ENCODE peak calls at places on chromosomes 3 and 15, in nine cellular contexts. C is IMR-90, S is colonic mucosa, E is brain microvascular endothelial cell, U is dorsolateral prefrontal cortex, A is left ventricle myocardium inferior, Y is upper lobe of right lung, H is coronary artery, R is ovary. X is an unnamed sample.

GRCh38 chr15:65132841-65133549 is 613 bp downstream of the PDCD7 start:
- DNase-seq in C (peak), S (peak), E (peak), U (peak), A (peak), Y (peak), H (no peak), R (no peak), X (peak)

GRCh38 chr15:55916666-55917409 is 76.6 kb downstream of the NEDD4 start:
- DNase-seq in C (peak), S (no peak), E (peak), U (no peak), A (no peak), Y (no peak), H (no peak), R (no peak), X (no peak)

GRCh38 chr3:20837676-20838302 is 651.8 kb upstream of the SGO1 start:
- DNase-seq in C (no peak), S (no peak), E (no peak), U (peak), A (no peak), Y (no peak), H (no peak), R (no peak), X (no peak)

GRCh38 chr3:14768182-14768790 is 50.5 kb upstream of the FGD5 start:
- DNase-seq in C (no peak), S (no peak), E (no peak), U (no peak), A (no peak), Y (no peak), H (no peak), R (no peak), X (no peak)

GRCh38 chr3:25910997-25911396 is 121.1 kb downstream of the OXSM start:
- DNase-seq in C (peak), S (peak), E (peak), U (no peak), A (no peak), Y (peak), H (no peak), R (no peak), X (peak)

GRCh38 chr3:30349507-30349906 is 256.9 kb upstream of the TGFBR2 start:
- DNase-seq in C (no peak), S (no peak), E (no peak), U (no peak), A (no peak), Y (no peak), H (no peak), R (no peak), X (no peak)

GRCh38 chr15:52340093-52340492 is 44.5 kb upstream of the MYO5C start:
- DNase-seq in C (no peak), S (no peak), E (no peak), U (no peak), A (no peak), Y (no peak), H (no peak), R (no peak), X (no peak)

GRCh38 chr3:138479355-138479964 is 45.0 kb downstream of the ESYT3 start:
- DNase-seq in C (peak), S (peak), E (peak), U (no peak), A (no peak), Y (no peak), H (no peak), R (no peak), X (peak)

GRCh38 chr3:96813134-96813819 is 1.1 kb upstream of the EPHA6 start:
- DNase-seq in C (peak), S (peak), E (peak), U (peak), A (peak), Y (peak), H (no peak), R (peak), X (peak)

GRCh38 chr15:26632500-26632899 is 140.4 kb downstream of the GABRB3 start:
- DNase-seq in C (no peak), S (no peak), E (no peak), U (no peak), A (no peak), Y (no peak), H (no peak), R (no peak), X (no peak)
- H3K4me3 ChIP-seq in C (no peak), S (no peak), E (no peak), U (no peak), A (no peak), Y (no peak), H (no peak), R (no peak), X (no peak)

GRCh38 chr15:40338041-40338657 is 2.6 kb downstream of the CCDC9B start:
- DNase-seq in C (peak), S (peak), E (peak), U (peak), A (peak), Y (peak), H (peak), R (peak), X (peak)
- TF ChIP-seq CTCF in C (peak), S (peak), E (peak), U (peak), A (peak), Y (peak), H (peak), R (no peak), X (peak)

GRCh38 chr3:189772584-189772983 is 141.4 kb downstream of the TP63 start:
- DNase-seq in C (peak), S (no peak), E (no peak), U (no peak), A (no peak), Y (no peak), H (no peak), R (no peak), X (no peak)

GRCh38 chr3:189776163-189776824 is 145.1 kb downstream of the TP63 start:
- DNase-seq in C (no peak), S (no peak), E (no peak), U (no peak), A (no peak), Y (no peak), H (no peak), R (no peak), X (no peak)

GRCh38 chr3:189778340-189778950 is 147.3 kb downstream of the TP63 start:
- DNase-seq in C (no peak), S (no peak), E (no peak), U (no peak), A (no peak), Y (no peak), H (no peak), R (no peak), X (peak)

GRCh38 chr3:189771842-189772494 is 140.8 kb downstream of the TP63 start:
- DNase-seq in C (no peak), S (no peak), E (no peak), U (no peak), A (no peak), Y (no peak), H (no peak), R (no peak), X (no peak)

DNA sequence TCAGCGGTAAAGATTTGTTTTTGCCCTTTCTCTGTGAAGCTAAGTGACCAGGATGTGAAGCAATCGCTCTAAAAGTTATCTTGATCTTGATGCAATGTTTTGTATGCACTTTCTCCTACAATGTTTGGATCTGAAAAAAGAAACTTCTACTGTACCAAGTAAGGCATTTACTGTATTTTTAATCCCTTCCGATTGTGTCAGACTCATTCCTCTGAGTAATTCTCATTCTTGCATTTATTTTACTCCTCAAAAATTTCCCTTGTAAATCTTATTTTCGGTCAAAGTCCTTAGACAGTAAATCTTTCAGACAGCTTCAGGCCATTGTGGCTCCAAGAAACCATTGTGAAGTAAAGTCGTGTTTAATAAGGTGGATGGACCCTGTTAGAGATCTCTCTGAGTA is 141.9 kb downstream of the TP63 start:
- DNase-seq in C (peak), S (no peak), E (no peak), U (no peak), A (no peak), Y (no peak), H (no peak), R (no peak), X (no peak)
- H3K4me3 ChIP-seq in C (peak), S (no peak), E (no peak), U (no peak), A (no peak), Y (no peak), H (no peak), R (no peak), X (no peak)

GRCh38 chr15:77633134-77633912 is 611 bp upstream of the LINGO1 start:
- DNase-seq in C (peak), S (peak), E (peak), U (peak), A (peak), Y (peak), H (peak), R (peak), X (peak)

GRCh38 chr15:77636209-77636608 is 3.5 kb upstream of the LINGO1 start:
- DNase-seq in C (no peak), S (no peak), E (no peak), U (no peak), A (no peak), Y (no peak), H (no peak), R (no peak), X (no peak)

GRCh38 chr15:77632760-77633133 is at the start of gene LINGO1:
- DNase-seq in C (no peak), S (no peak), E (no peak), U (peak), A (no peak), Y (no peak), H (no peak), R (no peak), X (no peak)

GRCh38 chr15:77633913-77634265 is 1.2 kb upstream of the LINGO1 start:
- DNase-seq in C (no peak), S (no peak), E (no peak), U (no peak), A (no peak), Y (no peak), H (no peak), R (no peak), X (no peak)

DNA sequence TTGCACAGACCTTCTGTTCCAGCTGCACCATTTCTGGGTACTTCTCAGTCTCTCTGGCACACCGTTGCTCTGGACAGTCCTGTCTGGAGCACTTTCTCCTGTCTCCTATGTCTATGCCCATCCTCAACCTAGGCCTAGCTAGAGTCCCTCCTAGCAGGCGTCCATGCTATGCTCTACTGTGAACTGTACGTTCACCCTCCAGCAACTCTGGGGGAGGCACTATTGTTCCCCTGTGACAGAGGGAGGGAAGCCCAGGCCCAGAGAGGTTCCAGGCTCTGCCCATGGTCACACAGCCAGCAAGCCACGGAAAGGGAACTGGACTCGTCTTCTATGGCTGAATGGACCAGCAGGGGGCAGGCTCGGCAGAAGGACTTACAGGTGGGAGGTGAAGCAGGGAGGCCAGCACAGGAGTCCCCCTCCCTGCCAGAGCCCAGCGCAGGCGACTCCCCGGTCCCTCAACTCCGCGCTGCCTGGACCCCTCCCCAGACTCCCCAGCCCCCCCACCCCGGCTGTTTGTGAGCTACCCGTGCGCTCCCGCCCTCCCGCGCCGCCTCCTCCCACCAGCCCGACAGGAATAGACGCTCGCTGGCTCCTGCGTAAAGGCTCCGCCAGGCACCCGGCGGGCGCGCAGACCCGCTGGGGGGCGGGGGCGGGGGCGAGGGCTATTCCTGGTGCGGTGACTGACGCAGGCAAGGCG is 1.7 kb upstream of the LINGO1 start:
- DNase-seq in C (peak), S (peak), E (peak), U (peak), A (peak), Y (peak), H (no peak), R (no peak), X (peak)
- TF ChIP-seq CTCF in C (peak), S (peak), E (peak), U (peak), A (peak), Y (peak), H (peak), R (no peak), X (peak)

GRCh38 chr3:127110982-127111693 is 81.8 kb upstream of the PRR23E start:
- DNase-seq in C (no peak), S (no peak), E (no peak), U (no peak), A (no peak), Y (no peak), H (no peak), R (no peak), X (no peak)

GRCh38 chr3:127113571-127113891 is 79.4 kb upstream of the PRR23E start:
- DNase-seq in C (no peak), S (no peak), E (no peak), U (no peak), A (no peak), Y (no peak), H (peak), R (no peak), X (no peak)

GRCh38 chr3:127112796-127113570 is 79.9 kb upstream of the PRR23E start:
- DNase-seq in C (no peak), S (no peak), E (no peak), U (no peak), A (no peak), Y (no peak), H (no peak), R (no peak), X (no peak)

GRCh38 chr3:127114337-127115070 is 78.4 kb upstream of the PRR23E start:
- DNase-seq in C (no peak), S (no peak), E (no peak), U (no peak), A (no peak), Y (no peak), H (peak), R (no peak), X (no peak)

DNA sequence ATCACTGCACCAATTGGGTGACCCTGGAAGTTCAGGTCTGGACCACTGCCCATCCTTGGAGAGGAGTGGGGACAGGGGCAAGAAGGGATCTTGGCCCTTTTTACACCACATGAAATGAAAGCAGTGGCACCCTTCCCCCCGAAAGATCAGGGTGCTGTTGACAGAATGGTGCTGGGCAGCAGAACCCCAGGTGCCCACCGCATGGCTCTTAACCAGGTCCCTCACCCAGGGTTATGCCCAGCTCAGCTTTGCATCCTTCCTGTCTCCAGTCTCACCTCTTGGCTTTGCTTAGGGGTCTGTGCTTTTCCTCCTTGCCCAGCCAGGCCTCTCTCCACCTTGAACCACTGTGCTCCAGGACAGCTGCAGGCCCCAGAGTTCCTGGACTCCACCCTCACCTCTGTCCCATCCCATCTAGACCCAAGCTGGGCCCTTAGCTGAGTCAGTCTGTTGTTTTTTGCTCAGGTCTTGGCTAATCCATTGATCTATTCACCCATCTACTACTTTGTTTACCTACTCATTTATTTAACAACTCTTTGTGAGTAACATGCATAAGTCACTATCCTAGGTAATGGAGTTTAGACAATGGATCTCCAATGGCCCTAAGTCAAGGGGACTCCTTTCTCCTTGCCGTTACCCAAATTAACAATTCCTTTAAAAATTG is 77.1 kb upstream of the PRR23E start:
- DNase-seq in C (no peak), S (no peak), E (no peak), U (no peak), A (no peak), Y (no peak), H (peak), R (no peak), X (no peak)
- H3K4me3 ChIP-seq in C (no peak), S (no peak), E (no peak), U (no peak), A (no peak), Y (no peak), H (no peak), R (no peak), X (no peak)

GRCh38 chr15:73030280-73030679 is 22.0 kb upstream of the NEO1 start:
- DNase-seq in C (no peak), S (no peak), E (no peak), U (no peak), A (no peak), Y (no peak), H (no peak), R (no peak), X (no peak)
- TF ChIP-seq CTCF in C (no peak), S (no peak), E (no peak), U (no peak), A (no peak), Y (no peak), H (no peak), R (no peak), X (no peak)

GRCh38 chr15:99504071-99504822 is 61.5 kb upstream of the MEF2A start:
- DNase-seq in C (no peak), S (no peak), E (no peak), U (no peak), A (no peak), Y (no peak), H (no peak), R (no peak), X (peak)
- H3K4me3 ChIP-seq in C (no peak), S (no peak), E (no peak), U (no peak), A (no peak), Y (no peak), H (no peak), R (no peak), X (peak)

DNA sequence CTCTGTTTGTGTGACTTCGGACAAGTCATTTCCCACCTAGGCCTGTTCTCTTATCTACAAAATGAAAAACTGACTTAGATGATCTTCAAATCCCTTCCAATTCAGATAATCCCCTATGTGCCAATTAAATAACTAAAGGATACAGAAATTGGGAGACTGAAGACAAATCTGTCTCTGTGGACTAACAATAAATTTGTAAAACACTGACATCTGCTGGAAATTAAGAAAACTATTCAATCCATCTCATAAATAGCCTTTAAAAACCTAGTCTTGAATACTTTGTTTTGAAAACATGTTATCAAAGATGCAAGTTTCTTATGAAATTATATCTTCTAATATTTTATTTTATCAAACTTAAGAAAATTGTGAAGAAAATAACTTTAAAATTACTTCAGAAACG is 38.3 kb downstream of the MTHFS start:
- DNase-seq in C (no peak), S (no peak), E (no peak), U (no peak), A (no peak), Y (no peak), H (no peak), R (no peak), X (no peak)
- TF ChIP-seq CTCF in C (peak), S (no peak), E (no peak), U (peak), A (peak), Y (no peak), H (no peak), R (no peak), X (no peak)